ENCODE peak calls at places on chromosomes 12 and 14, in four cellular contexts. One of them, this sample, is unnamed.

GRCh38 chr14:87632796-87633195 is 360.2 kb downstream of the GALC start:
- DNase-seq in left lung: no peak
- DNase-seq in HCEC 1CT: no peak
- DNase-seq in naive thymus-derived CD4-positive, alpha-beta T cell: no peak
- DNase-seq in this sample: no peak

GRCh38 chr12:76123301-76124212 is 39.1 kb upstream of the NAP1L1 start:
- DNase-seq in left lung: no peak
- DNase-seq in HCEC 1CT: peak
- DNase-seq in naive thymus-derived CD4-positive, alpha-beta T cell: no peak
- DNase-seq in this sample: peak

GRCh38 chr14:74615735-74616134 is 3.7 kb upstream of the LTBP2 start:
- DNase-seq in left lung: peak
- DNase-seq in HCEC 1CT: no peak
- DNase-seq in naive thymus-derived CD4-positive, alpha-beta T cell: no peak
- DNase-seq in this sample: no peak

GRCh38 chr12:68971404-68971803 is 38.4 kb upstream of the CPM start:
- DNase-seq in left lung: no peak
- DNase-seq in HCEC 1CT: peak
- DNase-seq in naive thymus-derived CD4-positive, alpha-beta T cell: no peak
- DNase-seq in this sample: peak

GRCh38 chr14:23582906-23583760 is 4.5 kb upstream of the JPH4 start:
- DNase-seq in left lung: no peak
- DNase-seq in HCEC 1CT: no peak
- DNase-seq in naive thymus-derived CD4-positive, alpha-beta T cell: no peak
- DNase-seq in this sample: no peak

GRCh38 chr14:74945261-74945851 is 10.0 kb downstream of the PGF start:
- DNase-seq in left lung: peak
- DNase-seq in HCEC 1CT: peak
- DNase-seq in naive thymus-derived CD4-positive, alpha-beta T cell: no peak
- DNase-seq in this sample: no peak

GRCh38 chr14:59511916-59512530 is 27.7 kb downstream of the JKAMP start:
- DNase-seq in left lung: no peak
- DNase-seq in HCEC 1CT: no peak
- DNase-seq in naive thymus-derived CD4-positive, alpha-beta T cell: no peak
- DNase-seq in this sample: no peak

GRCh38 chr12:84986586-84986985 is 49.5 kb downstream of the TSPAN19 start:
- DNase-seq in left lung: no peak
- DNase-seq in HCEC 1CT: no peak
- DNase-seq in naive thymus-derived CD4-positive, alpha-beta T cell: no peak
- DNase-seq in this sample: no peak

GRCh38 chr12:6772331-6772695 is at the start of gene LAG3:
- DNase-seq in left lung: no peak
- DNase-seq in HCEC 1CT: no peak
- DNase-seq in naive thymus-derived CD4-positive, alpha-beta T cell: no peak
- DNase-seq in this sample: no peak

GRCh38 chr14:40981247-40981646 is 625.4 kb upstream of the LRFN5 start:
- DNase-seq in left lung: no peak
- DNase-seq in HCEC 1CT: no peak
- DNase-seq in naive thymus-derived CD4-positive, alpha-beta T cell: no peak
- DNase-seq in this sample: no peak

GRCh38 chr12:116303929-116304328 is 26.4 kb upstream of the MED13L start:
- DNase-seq in left lung: no peak
- DNase-seq in HCEC 1CT: peak
- DNase-seq in naive thymus-derived CD4-positive, alpha-beta T cell: no peak
- DNase-seq in this sample: no peak

GRCh38 chr12:31117203-31118011 is 43.7 kb downstream of the DDX11 start:
- DNase-seq in left lung: peak
- DNase-seq in HCEC 1CT: peak
- DNase-seq in naive thymus-derived CD4-positive, alpha-beta T cell: peak
- DNase-seq in this sample: no peak

GRCh38 chr12:13176257-13176656 is 20.3 kb upstream of the EMP1 start:
- DNase-seq in left lung: no peak
- DNase-seq in HCEC 1CT: no peak
- DNase-seq in naive thymus-derived CD4-positive, alpha-beta T cell: no peak
- DNase-seq in this sample: no peak

GRCh38 chr14:101125313-101125712 is 221.8 kb upstream of the RTL1 start:
- DNase-seq in left lung: no peak
- DNase-seq in HCEC 1CT: no peak
- DNase-seq in naive thymus-derived CD4-positive, alpha-beta T cell: no peak
- DNase-seq in this sample: no peak

GRCh38 chr12:20194171-20194570 is 174.2 kb upstream of the PDE3A start:
- DNase-seq in left lung: no peak
- DNase-seq in HCEC 1CT: peak
- DNase-seq in naive thymus-derived CD4-positive, alpha-beta T cell: no peak
- DNase-seq in this sample: no peak

GRCh38 chr12:104578453-104578852 is 121.7 kb downstream of the CHST11 start:
- DNase-seq in left lung: no peak
- DNase-seq in HCEC 1CT: peak
- DNase-seq in naive thymus-derived CD4-positive, alpha-beta T cell: no peak
- DNase-seq in this sample: peak

GRCh38 chr14:38000340-38000739 is 207.4 kb upstream of the SSTR1 start:
- DNase-seq in left lung: no peak
- DNase-seq in HCEC 1CT: no peak
- DNase-seq in naive thymus-derived CD4-positive, alpha-beta T cell: no peak
- DNase-seq in this sample: no peak

GRCh38 chr12:32032205-32032810 is 73.1 kb downstream of the RESF1 start:
- DNase-seq in left lung: no peak
- DNase-seq in HCEC 1CT: peak
- DNase-seq in naive thymus-derived CD4-positive, alpha-beta T cell: no peak
- DNase-seq in this sample: no peak

This sample was measured in HFFc6.